ENCODE peak calls at places on chromosomes 13 and 19, in ten cellular contexts. Z is HTR-8/SVneo; Y is B cell; K is NCI-H2107; G is GM20000; I is GM03348; S is lung microvascular endothelial cell; M is stimulated activated CD8-positive, alpha-beta memory T cell treated with anti-CD3 and anti-CD28 coated beads, Interleukin-7, amount 100 ng/mL, for 4 hours; L is NCI-H146; T is RCC 7860. X is an unnamed sample.
A peak's percentile ranks its signal among the peaks of the same experiment; 100 is the strongest.

GRCh38 chr13:99385161-99385560 is 78.0 kb upstream of the GPR183 start:
- DNase-seq in Z (no peak), Y (no peak), K (no peak), G (no peak), I (no peak), S (no peak), M (no peak), L (no peak), T (no peak), X (no peak)

GRCh38 chr19:32138416-32138815 is 207.0 kb upstream of the ZNF507 start:
- DNase-seq in Z (no peak), Y (no peak), K (no peak), G (no peak), I (no peak), S (no peak), M (no peak), L (no peak), T (no peak), X (no peak)

GRCh38 chr13:30551194-30551593 is 66.5 kb upstream of the USPL1 start:
- DNase-seq in Z (peak; percentile 20), Y (peak; percentile 54), K (no peak), G (peak; percentile 44), I (no peak), S (peak; percentile 14), M (no peak), L (no peak), T (peak; percentile 14), X (no peak)

GRCh38 chr13:39816936-39817335 is 161.5 kb downstream of the COG6 start:
- DNase-seq in Z (no peak), Y (no peak), K (no peak), G (no peak), I (no peak), S (no peak), M (no peak), L (no peak), T (no peak), X (no peak)

GRCh38 chr13:77800219-77800618 is 102.7 kb downstream of the SLAIN1 start:
- DNase-seq in Z (no peak), Y (no peak), K (no peak), G (no peak), I (peak; percentile 20), S (no peak), M (no peak), L (no peak), T (no peak), X (no peak)

GRCh38 chr19:38547446-38547845 is 70.3 kb downstream of the MAP4K1 start:
- DNase-seq in Z (no peak), Y (no peak), K (no peak), G (no peak), I (no peak), S (no peak), M (no peak), L (no peak), T (no peak), X (no peak)

GRCh38 chr19:42184401-42184861 is 33.0 kb downstream of the DEDD2 start:
- DNase-seq in Z (peak; percentile 74), Y (peak; percentile 82), K (peak; percentile 68), G (peak; percentile 84), I (peak; percentile 93), S (peak; percentile 83), M (peak; percentile 57), L (peak; percentile 87), T (peak; percentile 13), X (peak; percentile 30)

GRCh38 chr19:13619203-13619632 is 112.9 kb upstream of the CACNA1A start:
- DNase-seq in Z (no peak), Y (no peak), K (no peak), G (no peak), I (peak; percentile 40), S (no peak), M (no peak), L (no peak), T (peak; percentile 25), X (no peak)

GRCh38 chr13:85729296-85729695 is 69.9 kb downstream of the SLITRK6 start:
- DNase-seq in Z (no peak), Y (no peak), K (no peak), G (no peak), I (no peak), S (no peak), M (no peak), L (no peak), T (no peak), X (no peak)

GRCh38 chr13:40672310-40673060 is 6.0 kb upstream of the FOXO1 start:
- DNase-seq in Z (peak; percentile 62), Y (no peak), K (peak; percentile 38), G (no peak), I (no peak), S (peak; percentile 92), M (no peak), L (no peak), T (peak; percentile 29), X (peak; percentile 48)

GRCh38 chr13:25725104-25725503 is 326.7 kb downstream of the SHISA2 start:
- DNase-seq in Z (no peak), Y (no peak), K (no peak), G (no peak), I (no peak), S (no peak), M (no peak), L (no peak), T (no peak), X (no peak)

GRCh38 chr13:34034411-34034810 is 216.5 kb downstream of the RFC3 start:
- DNase-seq in Z (no peak), Y (no peak), K (no peak), G (no peak), I (no peak), S (peak; percentile 27), M (no peak), L (no peak), T (no peak), X (no peak)

GRCh38 chr13:105464249-105464648 is 1071.2 kb downstream of the EFNB2 start:
- DNase-seq in Z (no peak), Y (no peak), K (no peak), G (no peak), I (no peak), S (no peak), M (no peak), L (no peak), T (no peak), X (no peak)

GRCh38 chr13:98802548-98802947 is 50.1 kb upstream of the SLC15A1 start:
- DNase-seq in Z (no peak), Y (no peak), K (no peak), G (no peak), I (no peak), S (no peak), M (no peak), L (no peak), T (no peak), X (no peak)

X was measured in SHP77 treated with DMSO at 0.1 percent for 48 hours.